ENCODE peak calls at places on chromosomes 11 and 22, in six cellular contexts. A, Z, S, R, I and V are unnamed samples.
A peak's percentile ranks its signal among the peaks of the same experiment; 100 is the strongest.

GRCh38 chr22:49617866-49618688 is 209.6 kb downstream of the BRD1 start:
- DNase-seq in Z (peak; percentile 9), I (peak; percentile 52), R (no peak), S (peak; percentile 48), A (no peak), V (no peak)

GRCh38 chr11:68036717-68037239 is 2.0 kb upstream of the TCIRG1 start:
- DNase-seq in Z (no peak), R (no peak), S (peak; percentile 83), A (no peak), I (peak; percentile 90), V (no peak)

GRCh38 chr11:41237386-41237785 is 222.1 kb downstream of the LRRC4C start:
- DNase-seq in S (no peak), Z (peak; percentile 84), I (no peak), R (no peak), A (no peak), V (no peak)

GRCh38 chr11:68542617-68543016 is 82.1 kb downstream of the PPP6R3 start:
- DNase-seq in S (no peak), A (peak; percentile 45), I (no peak), Z (peak; percentile 78), R (peak; percentile 93), V (no peak)

GRCh38 chr22:37559901-37560681 is at the start of gene CDC42EP1:
- DNase-seq in S (peak; percentile 83), A (peak; percentile 72), R (peak; percentile 36), Z (peak; percentile 84), I (peak; percentile 87), V (no peak)

GRCh38 chr11:6319001-6319878 is 1.1 kb downstream of the CAVIN3 start:
- DNase-seq in S (peak; percentile 88), R (peak; percentile 34), Z (peak; percentile 78), I (peak; percentile 81), A (peak; percentile 54), V (no peak)

GRCh38 chr11:86483591-86484163 is 109.0 kb downstream of the CCDC81 start:
- DNase-seq in R (no peak), A (peak; percentile 34), Z (no peak), I (no peak), S (no peak), V (no peak)

GRCh38 chr11:132784441-132784840 is 747.9 kb downstream of the OPCML start:
- DNase-seq in Z (no peak), S (no peak), I (no peak), A (no peak), R (peak; percentile 67), V (peak; percentile 77)

GRCh38 chr22:25353516-25354445 is 134.3 kb downstream of the CRYBB2 start:
- DNase-seq in I (peak; percentile 33), Z (no peak), A (no peak), S (peak; percentile 44), R (no peak), V (no peak)

GRCh38 chr11:10305964-10306918 is 1.4 kb downstream of the ADM start:
- DNase-seq in S (peak; percentile 74), I (no peak), R (peak; percentile 32), Z (peak; percentile 62), A (peak; percentile 36), V (no peak)

GRCh38 chr22:50318356-50318697 is 8.5 kb downstream of the DENND6B start:
- DNase-seq in S (no peak), Z (no peak), I (no peak), R (no peak), A (no peak), V (no peak)

GRCh38 chr22:33896801-33897620 is 23.3 kb downstream of the LARGE1 start:
- DNase-seq in A (no peak), Z (peak; percentile 67), R (peak; percentile 45), S (no peak), I (no peak), V (no peak)

GRCh38 chr11:44880511-44880910 is 70.2 kb downstream of the TP53I11 start:
- DNase-seq in Z (no peak), R (no peak), S (no peak), I (no peak), A (no peak), V (no peak)

GRCh38 chr22:18067548-18068341 is 10.0 kb upstream of the PEX26 start:
- DNase-seq in A (no peak), R (no peak), I (peak; percentile 47), S (peak; percentile 70), Z (peak; percentile 42), V (no peak)

GRCh38 chr11:9274499-9275228 is 9.5 kb upstream of the DENND5A start:
- DNase-seq in Z (no peak), S (no peak), I (no peak), A (no peak), R (no peak), V (no peak)

GRCh38 chr22:36435516-36436415 is 45.7 kb downstream of the TXN2 start:
- DNase-seq in Z (peak; percentile 88), A (no peak), R (no peak), I (no peak), S (no peak), V (no peak)

DNA sequence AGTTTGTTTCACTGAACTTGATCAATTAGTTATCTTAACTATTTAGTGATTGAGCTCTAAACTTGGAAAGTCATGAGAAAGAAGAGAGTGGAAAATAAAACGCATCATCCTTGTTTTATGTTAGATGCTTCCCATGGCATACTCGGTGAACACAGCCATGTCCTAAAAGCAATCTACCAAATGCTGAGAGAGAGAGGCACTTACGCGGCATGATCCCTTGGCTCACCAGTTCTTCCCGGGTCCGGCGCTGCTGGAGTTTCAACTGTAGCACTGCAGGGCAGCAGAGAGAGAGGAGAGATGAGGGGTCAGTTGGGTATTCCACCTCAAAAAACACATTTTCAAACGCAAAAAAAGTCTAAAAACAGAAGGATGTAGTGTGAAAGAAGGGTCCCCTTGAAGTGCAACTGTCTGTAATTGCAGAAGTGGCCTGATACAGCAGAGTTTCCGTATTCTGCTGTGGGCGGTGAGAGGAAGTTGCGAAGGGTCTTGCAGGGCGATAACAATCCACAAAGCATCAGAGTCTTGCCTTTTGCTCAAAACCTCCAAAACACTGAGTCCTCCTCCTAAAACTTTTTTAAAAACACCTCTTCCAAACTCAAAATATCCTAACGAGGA is 92.7 kb downstream of the SGSM3 start:
- DNase-seq in A (no peak), S (no peak), Z (no peak), R (no peak), I (no peak), V (no peak)
- H3K4me3 ChIP-seq in A (no peak overlapping the region), S (peak overlapping the region; percentile 12), Z (no peak overlapping the region), R (no peak overlapping the region), I (peak overlapping the region; percentile 50), V (peak overlapping the region; percentile 25)

DNA sequence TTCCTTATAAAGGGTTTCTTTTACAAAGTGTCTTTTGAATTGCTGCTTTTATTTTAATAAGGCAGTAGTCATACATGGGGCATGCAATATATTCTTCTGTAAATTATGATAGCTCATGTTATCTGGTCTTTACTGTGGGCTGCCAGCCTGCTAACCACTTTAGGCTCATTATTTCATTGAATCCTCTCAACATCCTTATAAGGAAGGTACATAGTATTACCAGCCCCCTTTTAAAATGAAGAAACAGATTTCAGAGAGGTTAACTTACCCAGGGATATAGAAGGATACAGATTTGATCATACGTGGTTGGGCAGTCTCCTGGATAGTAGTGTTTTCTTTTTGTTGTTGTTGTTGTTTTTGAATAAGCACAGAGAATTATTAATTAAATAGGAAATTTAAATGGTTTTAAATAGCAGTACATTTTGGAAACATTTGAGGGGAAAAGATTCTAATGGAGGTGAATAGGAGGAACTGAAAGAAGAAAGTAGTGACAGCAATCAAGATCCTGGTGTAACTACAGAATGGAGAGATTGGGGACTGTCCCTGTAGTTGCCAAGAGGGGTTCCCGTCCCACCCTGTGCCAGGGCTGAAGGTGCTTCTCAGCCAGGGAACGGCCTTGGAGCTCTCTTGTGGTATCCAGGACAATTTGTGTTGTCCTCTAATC is 21.0 kb downstream of the SPECC1L start:
- DNase-seq in I (no peak), S (no peak), Z (no peak), A (no peak), R (no peak), V (no peak)
- H3K27ac ChIP-seq in I (peak overlapping the region; percentile 39), S (peak overlapping the region; percentile 61), Z (no peak overlapping the region), A (peak overlapping the region; percentile 34), R (no peak overlapping the region), V (peak overlapping the region; percentile 87)

GRCh38 chr22:21943571-21944448 is 8.8 kb downstream of the PPM1F start:
- DNase-seq in S (peak; percentile 63), I (no peak), Z (no peak), A (no peak), R (no peak), V (no peak)

GRCh38 chr22:21946262-21946925 is 6.3 kb downstream of the PPM1F start:
- DNase-seq in I (no peak), S (no peak), Z (no peak), A (no peak), R (no peak), V (no peak)

GRCh38 chr22:21947040-21948014 is 5.3 kb downstream of the PPM1F start:
- DNase-seq in A (no peak), R (peak; percentile 71), S (no peak), I (no peak), Z (peak; percentile 83), V (no peak)

GRCh38 chr22:21942939-21943338 is 9.7 kb downstream of the PPM1F start:
- DNase-seq in I (no peak), Z (no peak), A (no peak), S (no peak), R (no peak), V (no peak)

GRCh38 chr22:21945453-21946261 is 7.0 kb downstream of the PPM1F start:
- DNase-seq in Z (no peak), A (no peak), R (no peak), I (no peak), S (peak; percentile 58), V (no peak)
- H3K4me1 ChIP-seq in Z (peaks cover 4% of the 10 kb centered on the region), A (peaks cover 16% of the 10 kb centered on the region), R (peaks cover 25% of the 10 kb centered on the region), I (peaks cover 84% of the 10 kb centered on the region), S (peaks cover 22% of the 10 kb centered on the region), V (peaks cover 89% of the 10 kb centered on the region)

GRCh38 chr11:28671326-28671725 is 563.1 kb downstream of the METTL15 start:
- DNase-seq in S (no peak), Z (no peak), A (no peak), I (no peak), R (no peak), V (no peak)

GRCh38 chr11:28675183-28675582 is 567.0 kb downstream of the METTL15 start:
- DNase-seq in S (no peak), A (no peak), I (no peak), Z (no peak), R (no peak), V (no peak)

GRCh38 chr11:28674432-28675076 is 566.4 kb downstream of the METTL15 start:
- DNase-seq in A (no peak), I (no peak), R (peak; percentile 67), S (no peak), Z (peak; percentile 54), V (no peak)

GRCh38 chr11:28677719-28678118 is 569.5 kb downstream of the METTL15 start:
- DNase-seq in Z (no peak), S (no peak), R (no peak), I (no peak), A (no peak), V (no peak)

DNA sequence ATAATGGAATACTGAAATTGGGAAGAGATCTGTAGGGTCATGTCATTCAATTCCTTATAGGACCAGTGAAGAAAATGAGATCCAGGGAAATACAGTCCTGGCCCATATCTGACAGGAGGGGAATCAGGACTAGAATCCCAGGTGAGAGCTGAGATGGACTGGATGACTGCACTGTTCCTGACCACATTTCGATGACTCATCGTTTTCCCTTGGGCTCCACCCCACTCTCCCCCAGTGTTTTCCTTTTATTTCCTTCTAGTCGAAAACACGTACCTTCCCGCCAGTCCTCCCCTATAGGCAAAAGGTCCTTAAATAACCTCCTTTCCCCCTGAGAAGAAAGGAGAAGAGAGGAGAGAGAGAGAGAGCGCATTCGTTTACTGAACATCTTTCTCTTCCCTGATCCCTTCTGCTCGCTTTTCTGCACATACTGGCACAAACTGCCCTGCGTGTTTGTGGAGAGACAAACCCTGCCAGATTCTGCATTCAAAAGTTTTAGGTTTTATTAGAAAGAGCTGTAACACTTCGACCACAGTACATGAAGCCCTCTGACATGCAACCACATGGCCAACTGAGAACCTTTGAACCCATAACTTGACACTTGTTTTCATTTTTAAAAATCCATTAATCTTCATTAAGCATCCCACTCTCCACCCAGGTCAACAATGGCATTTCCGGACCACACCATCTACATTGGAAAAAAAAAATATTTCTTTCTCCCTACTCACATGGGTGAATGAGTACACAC is 565.7 kb downstream of the METTL15 start:
- DNase-seq in A (no peak), S (no peak), Z (peak; percentile 16), R (peak; percentile 13), I (no peak), V (no peak)
- H3K4me3 ChIP-seq in A (no peak overlapping the region), S (no peak overlapping the region), Z (no peak overlapping the region), R (no peak overlapping the region), I (no peak overlapping the region), V (no peak overlapping the region)